ENCODE peak calls at places on chromosome 17, in six cellular contexts. S, L, K, X, U and J are unnamed samples. For H3K4me1 and H3K9me3, the result is how much of the 10 kb centered on the place peaks cover.

GRCh38 chr17:12519956-12520594 is 145.6 kb upstream of the MYOCD start:
- DNase-seq in U (no peak), X (no peak), K (no peak), L (no peak), S (no peak), J (no peak)

GRCh38 chr17:30556374-30557332 is 79.4 kb downstream of the GOSR1 start:
- DNase-seq in X (peak), L (no peak), K (no peak), S (no peak), U (no peak), J (no peak)

GRCh38 chr17:1267471-1267947 is 2.7 kb upstream of the BHLHA9 start:
- DNase-seq in U (no peak), S (no peak), L (peak), K (no peak), X (peak), J (no peak)

GRCh38 chr17:60314423-60314822 is 77.5 kb downstream of the USP32 start:
- DNase-seq in S (no peak), L (no peak), K (no peak), U (no peak), X (no peak), J (no peak)

GRCh38 chr17:491086-492014 is 138.7 kb upstream of the RPH3AL start:
- DNase-seq in X (peak), L (peak), S (peak), U (peak), K (no peak), J (peak)

GRCh38 chr17:57035971-57036481 is 49.0 kb upstream of the AKAP1 start:
- DNase-seq in L (peak), K (peak), X (no peak), U (no peak), S (no peak), J (no peak)

GRCh38 chr17:81142301-81143199 is 22.8 kb upstream of the PVALEF start:
- DNase-seq in L (peak), X (peak), S (peak), U (peak), K (peak), J (peak)

GRCh38 chr17:51852603-51853002 is 305.9 kb downstream of the CA10 start:
- DNase-seq in L (no peak), X (no peak), U (no peak), K (no peak), S (no peak), J (no peak)

GRCh38 chr17:57739402-57740224 is 5.5 kb downstream of the CCDC182 start:
- DNase-seq in X (no peak), K (no peak), S (peak), L (no peak), U (no peak), J (peak)

GRCh38 chr17:879546-879945 is 97.4 kb downstream of the MRM3 start:
- DNase-seq in U (peak), K (peak), S (peak), L (peak), X (peak), J (peak)

GRCh38 chr17:35778641-35779196 is 16.7 kb downstream of the MMP28 start:
- DNase-seq in U (no peak), K (no peak), L (no peak), S (no peak), X (no peak), J (no peak)

GRCh38 chr17:19460695-19461094 is 49.7 kb downstream of the RNF112 start:
- DNase-seq in S (no peak), K (no peak), U (no peak), X (peak), L (no peak), J (no peak)

GRCh38 chr17:17837966-17838962 is 1.5 kb upstream of the SREBF1 start:
- DNase-seq in U (peak), S (peak), K (peak), X (no peak), L (peak), J (no peak)

GRCh38 chr17:20010099-20010863 is 1.1 kb downstream of the SPECC1 start:
- DNase-seq in U (peak), L (peak), S (peak), X (peak), K (peak), J (peak)

GRCh38 chr17:9991351-9991750 is 86.3 kb upstream of the RCVRN start:
- DNase-seq in X (no peak), S (no peak), U (no peak), L (no peak), K (no peak), J (no peak)

GRCh38 chr17:9985622-9986021 is 80.6 kb upstream of the RCVRN start:
- DNase-seq in U (no peak), X (no peak), S (no peak), L (no peak), K (no peak), J (no peak)

GRCh38 chr17:9987779-9988585 is 82.9 kb upstream of the RCVRN start:
- DNase-seq in K (no peak), X (no peak), L (peak), U (peak), S (peak), J (no peak)

GRCh38 chr17:9984768-9985167 is 79.7 kb upstream of the RCVRN start:
- DNase-seq in L (no peak), U (no peak), S (no peak), K (no peak), X (no peak), J (no peak)

DNA sequence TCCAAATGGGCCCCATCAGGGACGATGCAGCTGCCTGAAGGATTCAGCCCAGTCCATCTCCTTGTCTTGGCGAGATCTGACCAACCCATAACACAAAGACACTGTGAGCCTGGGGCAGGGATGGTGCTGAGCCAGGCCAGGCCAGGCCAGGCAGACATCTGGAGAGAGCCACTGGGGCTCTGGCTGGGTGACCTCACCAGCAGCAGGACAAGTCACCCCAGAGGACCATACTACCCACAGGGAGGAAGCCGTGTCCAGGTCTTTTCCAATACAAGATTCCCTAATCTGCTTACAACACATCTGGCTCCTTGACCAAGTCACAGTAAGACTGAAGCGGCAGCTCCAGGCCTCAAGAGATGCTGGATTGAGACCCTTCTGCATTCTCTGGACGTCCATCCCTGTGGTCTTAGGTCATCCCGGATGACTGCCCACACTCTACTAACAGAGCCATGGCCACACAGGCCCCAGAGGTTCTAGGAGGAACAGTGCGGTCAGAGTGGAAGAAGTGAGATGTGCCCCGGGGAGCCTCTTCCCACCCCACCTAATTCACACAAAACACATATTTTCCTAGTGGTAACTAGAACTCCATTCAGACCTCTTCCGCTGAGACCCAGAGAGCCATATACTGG is 81.8 kb upstream of the RCVRN start:
- DNase-seq in S (no peak), L (no peak), X (no peak), U (no peak), K (no peak), J (no peak)
- H3K4me1 ChIP-seq in S (under half), L (under half), X (under half), U (under half), K (under half), J (under half)

GRCh38 chr17:33949100-33949499 is 306.0 kb upstream of the CCL2 start:
- DNase-seq in X (no peak), K (no peak), L (peak), S (no peak), U (no peak), J (peak)
- TF ChIP-seq CTCF in X (no peak), K (peak), L (peak), S (peak), U (peak), J (peak)

GRCh38 chr17:83178533-83179201 is 99.3 kb downstream of the METRNL start:
- DNase-seq in S (no peak), K (no peak), X (peak), U (no peak), L (peak), J (peak)
- H3K9me3 ChIP-seq in S (under half), K (under half), X (under half), U (under half), L (under half), J (under half)

DNA sequence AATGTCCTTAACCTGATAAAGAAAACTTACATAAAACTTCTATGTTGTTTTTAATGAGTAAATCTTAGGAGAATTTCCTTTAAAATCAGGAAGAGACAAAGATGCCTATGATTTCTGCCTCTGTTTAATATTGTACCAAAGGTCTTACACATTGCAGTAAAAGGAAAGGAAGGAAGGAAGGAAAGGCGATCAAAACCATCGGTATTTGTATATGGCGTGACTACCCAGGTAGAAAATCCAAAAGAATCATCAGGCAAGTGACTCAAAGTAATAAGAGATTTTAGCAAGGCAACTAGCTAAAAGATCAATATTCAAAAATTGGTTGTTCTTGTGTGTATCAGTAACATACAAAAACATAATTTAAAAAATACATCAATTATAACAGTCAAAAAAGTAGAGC is 3.5 kb downstream of the ICAM2 start:
- DNase-seq in U (no peak), L (no peak), S (no peak), K (no peak), X (no peak), J (no peak)
- H3K4me1 ChIP-seq in U (under half), L (under half), S (under half), K (under half), X (under half), J (under half)